ENCODE peak calls at places on chromosomes 6 and 20, in seven cellular contexts. One of them, this sample, is unnamed. For H3K4me1, the result is how much of the 10 kb centered on the place peaks cover.

GRCh38 chr6:36443498-36443844 is 671 bp downstream of the KCTD20 start:
- DNase-seq in HCT116: no peak
- DNase-seq in suprapubic skin: no peak
- DNase-seq in HepG2: no peak
- DNase-seq in stomach: no peak
- DNase-seq in sigmoid colon: no peak
- DNase-seq in IMR-90: no peak
- DNase-seq in this sample: no peak

GRCh38 chr20:6299451-6299850 is 176.6 kb upstream of the FERMT1 start:
- DNase-seq in HCT116: no peak
- DNase-seq in suprapubic skin: no peak
- DNase-seq in HepG2: no peak
- DNase-seq in stomach: no peak
- DNase-seq in sigmoid colon: no peak
- DNase-seq in IMR-90: no peak
- DNase-seq in this sample: no peak

GRCh38 chr6:15793288-15793687 is 130.5 kb upstream of the DTNBP1 start:
- DNase-seq in HCT116: no peak
- DNase-seq in suprapubic skin: no peak
- DNase-seq in HepG2: no peak
- DNase-seq in stomach: no peak
- DNase-seq in sigmoid colon: no peak
- DNase-seq in IMR-90: peak
- DNase-seq in this sample: no peak

GRCh38 chr6:34806738-34807453 is 15.0 kb downstream of the BLTP3A start:
- DNase-seq in HCT116: no peak
- DNase-seq in suprapubic skin: no peak
- DNase-seq in HepG2: no peak
- DNase-seq in stomach: no peak
- DNase-seq in sigmoid colon: no peak
- DNase-seq in IMR-90: peak
- DNase-seq in this sample: no peak

GRCh38 chr6:163729127-163729872 is 314.8 kb downstream of the QKI start:
- DNase-seq in HCT116: no peak
- DNase-seq in suprapubic skin: peak
- DNase-seq in HepG2: no peak
- DNase-seq in stomach: no peak
- DNase-seq in sigmoid colon: peak
- DNase-seq in IMR-90: no peak
- DNase-seq in this sample: no peak

GRCh38 chr20:62367483-62368302 is 581 bp upstream of the LAMA5 start:
- DNase-seq in HCT116: no peak
- DNase-seq in suprapubic skin: no peak
- DNase-seq in HepG2: peak
- DNase-seq in stomach: peak
- DNase-seq in sigmoid colon: peak
- DNase-seq in IMR-90: no peak
- DNase-seq in this sample: no peak

GRCh38 chr6:64280569-64280968 is 645.0 kb downstream of the PHF3 start:
- DNase-seq in HCT116: no peak
- DNase-seq in suprapubic skin: no peak
- DNase-seq in HepG2: peak
- DNase-seq in stomach: no peak
- DNase-seq in sigmoid colon: no peak
- DNase-seq in IMR-90: peak
- DNase-seq in this sample: no peak

GRCh38 chr6:101079696-101080270 is 198.7 kb upstream of the ASCC3 start:
- DNase-seq in HCT116: no peak
- DNase-seq in suprapubic skin: no peak
- DNase-seq in HepG2: no peak
- DNase-seq in stomach: no peak
- DNase-seq in sigmoid colon: no peak
- DNase-seq in IMR-90: no peak
- DNase-seq in this sample: no peak

GRCh38 chr6:140253096-140253495 is 878.6 kb upstream of the CITED2 start:
- DNase-seq in HCT116: no peak
- DNase-seq in suprapubic skin: no peak
- DNase-seq in HepG2: no peak
- DNase-seq in stomach: no peak
- DNase-seq in sigmoid colon: no peak
- DNase-seq in IMR-90: peak
- DNase-seq in this sample: no peak

GRCh38 chr6:51108563-51109234 is 290.0 kb downstream of the TFAP2B start:
- DNase-seq in HCT116: no peak
- DNase-seq in suprapubic skin: no peak
- DNase-seq in HepG2: no peak
- DNase-seq in stomach: no peak
- DNase-seq in sigmoid colon: no peak
- DNase-seq in IMR-90: no peak
- DNase-seq in this sample: no peak

GRCh38 chr20:38165089-38165965 is at the start of gene TGM2:
- DNase-seq in HCT116: no peak
- DNase-seq in suprapubic skin: no peak
- DNase-seq in HepG2: peak
- DNase-seq in stomach: peak
- DNase-seq in sigmoid colon: peak
- DNase-seq in IMR-90: peak
- DNase-seq in this sample: peak

GRCh38 chr6:63897459-63897858 is 261.9 kb downstream of the PHF3 start:
- DNase-seq in HCT116: no peak
- DNase-seq in suprapubic skin: no peak
- DNase-seq in HepG2: no peak
- DNase-seq in stomach: no peak
- DNase-seq in sigmoid colon: no peak
- DNase-seq in IMR-90: peak
- DNase-seq in this sample: no peak

GRCh38 chr6:90537027-90537426 is 49.8 kb downstream of the MAP3K7 start:
- DNase-seq in HCT116: no peak
- DNase-seq in suprapubic skin: no peak
- DNase-seq in HepG2: no peak
- DNase-seq in stomach: no peak
- DNase-seq in sigmoid colon: no peak
- DNase-seq in IMR-90: peak
- DNase-seq in this sample: no peak

GRCh38 chr20:52804455-52804966 is 167.6 kb upstream of the TSHZ2 start:
- DNase-seq in HCT116: no peak
- DNase-seq in suprapubic skin: no peak
- DNase-seq in HepG2: no peak
- DNase-seq in stomach: no peak
- DNase-seq in sigmoid colon: no peak
- DNase-seq in IMR-90: no peak
- DNase-seq in this sample: no peak

GRCh38 chr20:51494241-51495110 is 48.0 kb downstream of the NFATC2 start:
- DNase-seq in HCT116: no peak
- DNase-seq in suprapubic skin: peak
- DNase-seq in HepG2: no peak
- DNase-seq in stomach: no peak
- DNase-seq in sigmoid colon: no peak
- DNase-seq in IMR-90: no peak
- DNase-seq in this sample: no peak

GRCh38 chr6:106156413-106156812 is 70.3 kb downstream of the PRDM1 start:
- DNase-seq in HCT116: no peak
- DNase-seq in suprapubic skin: no peak
- DNase-seq in HepG2: no peak
- DNase-seq in stomach: no peak
- DNase-seq in sigmoid colon: no peak
- DNase-seq in IMR-90: no peak
- DNase-seq in this sample: no peak

GRCh38 chr20:50580016-50580747 is 70.0 kb downstream of the PTPN1 start:
- DNase-seq in HCT116: peak
- DNase-seq in suprapubic skin: no peak
- DNase-seq in HepG2: peak
- DNase-seq in stomach: peak
- DNase-seq in sigmoid colon: peak
- DNase-seq in IMR-90: peak
- DNase-seq in this sample: peak

GRCh38 chr6:13302751-13303667 is 25.3 kb downstream of the TBC1D7 start:
- DNase-seq in HCT116: peak
- DNase-seq in suprapubic skin: peak
- DNase-seq in HepG2: peak
- DNase-seq in stomach: peak
- DNase-seq in sigmoid colon: peak
- DNase-seq in IMR-90: peak
- DNase-seq in this sample: no peak

GRCh38 chr20:3563548-3564177 is 92.8 kb downstream of the ATRN start:
- DNase-seq in HCT116: peak
- DNase-seq in suprapubic skin: no peak
- DNase-seq in HepG2: peak
- DNase-seq in stomach: no peak
- DNase-seq in sigmoid colon: no peak
- DNase-seq in IMR-90: peak
- DNase-seq in this sample: no peak

GRCh38 chr20:37042986-37043972 is 52.5 kb downstream of the RBL1 start:
- DNase-seq in HCT116: no peak
- DNase-seq in suprapubic skin: no peak
- DNase-seq in HepG2: no peak
- DNase-seq in stomach: no peak
- DNase-seq in sigmoid colon: no peak
- DNase-seq in IMR-90: no peak
- DNase-seq in this sample: no peak

GRCh38 chr6:33431880-33432541 is 12.1 kb downstream of the SYNGAP1 start:
- DNase-seq in HCT116: no peak
- DNase-seq in suprapubic skin: no peak
- DNase-seq in HepG2: no peak
- DNase-seq in stomach: no peak
- DNase-seq in sigmoid colon: no peak
- DNase-seq in IMR-90: no peak
- DNase-seq in this sample: no peak
- H3K4me1 ChIP-seq in HCT116: under half
- H3K4me1 ChIP-seq in suprapubic skin: under half
- H3K4me1 ChIP-seq in HepG2: under half
- H3K4me1 ChIP-seq in stomach: half or more
- H3K4me1 ChIP-seq in sigmoid colon: under half
- H3K4me1 ChIP-seq in IMR-90: under half
- H3K4me1 ChIP-seq in this sample: under half

GRCh38 chr20:34710568-34710839 is 6.4 kb downstream of the TP53INP2 start:
- DNase-seq in HCT116: no peak
- DNase-seq in suprapubic skin: no peak
- DNase-seq in HepG2: no peak
- DNase-seq in stomach: no peak
- DNase-seq in sigmoid colon: no peak
- DNase-seq in IMR-90: no peak
- DNase-seq in this sample: no peak
- H3K4me3 ChIP-seq in HCT116: peak
- H3K4me3 ChIP-seq in suprapubic skin: peak
- H3K4me3 ChIP-seq in HepG2: no peak
- H3K4me3 ChIP-seq in stomach: peak
- H3K4me3 ChIP-seq in sigmoid colon: peak
- H3K4me3 ChIP-seq in IMR-90: no peak
- H3K4me3 ChIP-seq in this sample: peak

DNA sequence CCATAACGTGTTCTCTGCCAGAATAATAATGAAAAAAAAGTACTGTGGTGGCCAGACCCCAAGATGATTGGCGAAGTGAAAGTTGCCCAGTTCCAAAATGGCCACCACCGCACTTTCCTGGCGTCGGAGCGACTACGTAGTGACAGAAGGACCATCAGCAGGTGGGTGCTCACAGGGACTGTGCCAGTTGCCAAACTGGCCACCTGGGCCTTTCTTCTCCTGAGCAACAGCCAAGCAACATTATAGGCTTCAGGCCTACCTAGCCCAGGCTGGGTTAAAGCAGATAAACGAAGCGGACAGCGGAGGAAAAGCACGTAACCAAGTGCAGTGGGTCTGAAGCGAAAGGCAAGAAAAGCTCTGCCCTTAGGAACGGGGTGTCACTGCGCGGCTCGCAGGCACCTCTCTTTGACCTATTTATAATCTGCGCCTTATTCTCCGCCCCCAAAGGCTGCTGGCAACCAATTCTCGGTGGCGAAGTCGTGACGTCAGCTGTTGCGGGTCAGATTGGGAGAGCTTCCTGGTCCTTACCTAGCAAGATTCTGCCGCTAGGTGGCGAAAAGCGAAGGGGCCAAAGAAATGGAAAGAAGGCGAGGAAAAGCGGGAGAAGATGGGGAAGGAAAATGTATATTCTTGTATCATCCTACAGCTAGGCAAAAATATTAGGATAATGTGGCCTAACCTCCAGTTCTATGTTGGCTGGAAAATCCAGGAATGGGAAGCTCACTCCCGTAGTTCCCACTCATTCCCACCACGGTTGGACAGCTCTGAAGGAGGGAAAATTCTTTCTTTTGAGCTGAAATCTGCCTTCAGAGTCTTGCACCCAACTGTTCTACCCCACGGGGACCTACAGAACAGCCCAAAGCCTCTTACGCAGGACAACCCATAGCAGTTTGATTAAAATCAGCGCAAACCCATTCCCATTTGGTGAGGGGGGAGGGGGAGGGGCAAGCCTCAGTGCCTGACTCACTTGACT is 6.9 kb upstream of the MOG start:
- DNase-seq in HCT116: peak
- DNase-seq in suprapubic skin: peak
- DNase-seq in HepG2: peak
- DNase-seq in stomach: peak
- DNase-seq in sigmoid colon: peak
- DNase-seq in IMR-90: peak
- DNase-seq in this sample: peak
- TF ChIP-seq POLR2A in HCT116: peak
- TF ChIP-seq POLR2A in suprapubic skin: peak
- TF ChIP-seq POLR2A in HepG2: peak
- TF ChIP-seq POLR2A in stomach: no peak
- TF ChIP-seq POLR2A in sigmoid colon: peak
- TF ChIP-seq POLR2A in IMR-90: peak
- TF ChIP-seq POLR2A in this sample: peak

GRCh38 chr6:150201285-150201684 is 58.4 kb downstream of the PPP1R14C start:
- DNase-seq in HCT116: no peak
- DNase-seq in suprapubic skin: no peak
- DNase-seq in HepG2: no peak
- DNase-seq in stomach: no peak
- DNase-seq in sigmoid colon: no peak
- DNase-seq in IMR-90: no peak
- DNase-seq in this sample: no peak

GRCh38 chr6:150200428-150201105 is 57.7 kb downstream of the PPP1R14C start:
- DNase-seq in HCT116: no peak
- DNase-seq in suprapubic skin: no peak
- DNase-seq in HepG2: no peak
- DNase-seq in stomach: no peak
- DNase-seq in sigmoid colon: no peak
- DNase-seq in IMR-90: no peak
- DNase-seq in this sample: no peak

GRCh38 chr6:150196942-150197745 is 54.3 kb downstream of the PPP1R14C start:
- DNase-seq in HCT116: no peak
- DNase-seq in suprapubic skin: no peak
- DNase-seq in HepG2: no peak
- DNase-seq in stomach: no peak
- DNase-seq in sigmoid colon: no peak
- DNase-seq in IMR-90: no peak
- DNase-seq in this sample: no peak

GRCh38 chr6:150198532-150198931 is 55.7 kb downstream of the PPP1R14C start:
- DNase-seq in HCT116: no peak
- DNase-seq in suprapubic skin: no peak
- DNase-seq in HepG2: no peak
- DNase-seq in stomach: no peak
- DNase-seq in sigmoid colon: no peak
- DNase-seq in IMR-90: no peak
- DNase-seq in this sample: no peak

DNA sequence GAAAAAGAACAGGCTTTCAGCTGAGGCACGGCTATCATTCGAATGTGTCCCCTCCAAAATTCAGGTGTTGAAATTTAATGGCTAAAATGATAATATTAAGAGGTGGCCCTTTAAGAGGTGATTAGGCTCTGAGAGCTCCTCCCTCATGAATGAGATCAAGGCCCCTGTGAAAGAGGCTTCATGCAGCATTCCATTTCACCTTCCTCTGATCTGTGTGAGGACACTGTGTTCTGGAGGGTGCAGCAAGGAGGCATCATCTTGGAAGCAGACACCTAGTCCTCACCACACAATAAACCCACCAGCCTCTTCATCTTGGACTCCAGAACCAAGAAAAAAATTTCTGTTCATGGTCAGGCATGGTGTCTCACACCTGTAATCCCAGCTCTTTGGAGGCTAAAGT is 56.4 kb downstream of the PPP1R14C start:
- DNase-seq in HCT116: no peak
- DNase-seq in suprapubic skin: no peak
- DNase-seq in HepG2: no peak
- DNase-seq in stomach: no peak
- DNase-seq in sigmoid colon: no peak
- DNase-seq in IMR-90: no peak
- DNase-seq in this sample: no peak
- H3K4me1 ChIP-seq in HCT116: under half
- H3K4me1 ChIP-seq in suprapubic skin: under half
- H3K4me1 ChIP-seq in HepG2: under half
- H3K4me1 ChIP-seq in stomach: under half
- H3K4me1 ChIP-seq in sigmoid colon: under half
- H3K4me1 ChIP-seq in IMR-90: under half
- H3K4me1 ChIP-seq in this sample: under half

This sample was measured in prostate gland.